ENCODE peak calls at places on chromosomes 12 and 14, in four cellular contexts. F is Panc1, Y is HepG2, D is K562. J is an unnamed sample.
A peak's percentile ranks its signal among the peaks of the same experiment; 100 is the strongest.

GRCh38 chr12:114812858-114813761 is 129.1 kb upstream of the TBX3 start:
- DNase-seq in F (peak; percentile 7), Y (peak; percentile 75), D (no peak), J (no peak)

GRCh38 chr12:108517288-108518100 is 2.4 kb downstream of the FICD start:
- DNase-seq in F (no peak), D (no peak), Y (no peak), J (no peak)

GRCh38 chr12:123180171-123180570 is 29.3 kb upstream of the PITPNM2 start:
- DNase-seq in F (no peak), Y (no peak), D (no peak), J (no peak)

GRCh38 chr14:68468437-68469207 is 324.2 kb downstream of the ZFP36L1 start:
- DNase-seq in F (no peak), Y (no peak), D (no peak), J (no peak)

GRCh38 chr12:14473707-14474287 is 93.9 kb downstream of the PLBD1 start:
- DNase-seq in D (peak; percentile 4), Y (peak; percentile 1), F (no peak), J (peak; percentile 3)

GRCh38 chr14:103832046-103832445 is 15.3 kb downstream of the PPP1R13B start:
- DNase-seq in D (no peak), F (no peak), Y (no peak), J (no peak)

GRCh38 chr12:60201891-60202290 is 606.1 kb downstream of the SLC16A7 start:
- DNase-seq in Y (no peak), D (no peak), F (no peak), J (no peak)

GRCh38 chr14:31420013-31420318 is 384 bp downstream of the HEATR5A start:
- DNase-seq in D (peak; percentile 66), F (no peak), Y (peak; percentile 90), J (no peak)

GRCh38 chr12:131604146-131604844 is 106.6 kb upstream of the SFSWAP start:
- DNase-seq in F (no peak), Y (no peak), D (peak; percentile 31), J (no peak)

GRCh38 chr12:132328282-132329029 is 933 bp downstream of the GALNT9 start:
- DNase-seq in Y (no peak), D (no peak), F (no peak), J (no peak)

DNA sequence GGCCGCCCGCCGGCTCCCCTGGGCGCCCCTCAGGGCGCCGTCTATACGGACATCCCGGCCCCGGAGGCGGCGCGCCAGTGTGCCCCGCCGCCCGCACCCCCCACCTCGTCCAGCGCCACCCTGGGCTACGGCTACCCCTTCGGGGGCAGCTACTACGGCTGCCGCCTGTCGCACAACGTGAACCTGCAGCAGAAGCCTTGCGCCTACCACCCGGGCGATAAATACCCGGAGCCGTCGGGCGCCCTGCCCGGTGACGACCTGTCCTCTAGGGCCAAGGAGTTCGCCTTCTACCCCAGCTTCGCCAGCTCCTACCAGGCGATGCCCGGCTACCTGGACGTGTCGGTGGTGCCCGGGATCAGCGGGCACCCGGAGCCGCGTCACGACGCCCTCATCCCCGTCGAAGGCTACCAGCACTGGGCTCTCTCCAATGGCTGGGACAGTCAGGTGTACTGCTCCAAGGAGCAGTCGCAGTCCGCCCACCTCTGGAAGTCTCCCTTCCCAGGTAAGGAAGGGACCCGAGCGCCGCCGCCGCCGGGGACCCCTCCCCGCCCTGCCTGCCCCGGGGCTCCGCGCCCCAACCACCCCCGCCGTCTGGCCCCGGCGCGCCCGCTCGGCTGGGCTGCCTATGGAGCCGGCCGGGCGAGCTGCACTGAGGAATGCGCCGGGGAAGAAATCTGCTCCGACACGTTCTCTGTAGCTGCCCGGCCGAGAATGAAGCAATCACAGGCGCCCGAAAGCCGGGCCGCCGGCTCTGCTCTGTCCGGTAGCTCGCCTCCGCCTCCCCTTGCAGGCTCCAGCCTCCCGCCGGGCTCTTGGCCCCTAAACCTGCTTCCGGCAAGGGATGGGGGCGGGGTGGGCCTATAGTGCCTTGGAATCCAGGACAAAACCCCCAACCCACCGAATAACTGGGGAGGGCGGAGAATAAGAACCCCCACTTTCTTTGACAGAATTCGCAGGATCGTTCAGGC is 794 bp downstream of the HOXC13 start:
- DNase-seq in Y (peak; percentile 24), D (no peak), F (no peak), J (no peak)
- TF ChIP-seq TCF7L2 in Y (no peak), D (no peak), F (no peak), J (no peak)

DNA sequence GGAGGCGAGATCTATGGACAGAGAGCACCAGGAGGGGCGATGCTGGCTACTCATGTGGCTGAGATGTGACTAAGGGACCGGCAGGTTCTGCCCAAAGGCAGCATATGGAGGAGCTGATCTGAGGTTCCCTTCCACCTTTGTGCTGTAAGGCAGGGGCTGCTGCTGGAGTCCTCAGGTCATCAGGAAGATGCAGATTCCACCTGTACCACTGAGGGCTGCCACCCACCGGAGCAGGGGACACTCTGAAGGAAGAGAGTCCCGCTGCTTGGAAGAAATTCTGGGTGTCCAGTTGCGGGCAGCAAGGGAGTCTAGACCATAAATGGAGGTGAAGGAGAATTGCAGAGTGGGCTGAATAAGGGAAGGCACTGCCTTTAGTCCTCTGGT is 55.3 kb downstream of the PLEKHG3 start:
- DNase-seq in D (no peak), Y (no peak), F (no peak), J (no peak)
- H3K4me1 ChIP-seq in D (peaks cover 12% of the 10 kb centered on the region), Y (peaks cover 28% of the 10 kb centered on the region), F (peaks cover 3% of the 10 kb centered on the region), J (peaks cover 43% of the 10 kb centered on the region)

GRCh38 chr12:76921072-76921471 is 42.3 kb upstream of the CSRP2 start:
- DNase-seq in D (no peak), F (no peak), Y (no peak), J (no peak)

GRCh38 chr12:76921891-76922664 is 43.3 kb upstream of the CSRP2 start:
- DNase-seq in F (no peak), Y (no peak), D (no peak), J (no peak)

GRCh38 chr12:76922821-76923315 is 44.0 kb upstream of the CSRP2 start:
- DNase-seq in F (no peak), D (no peak), Y (no peak), J (no peak)

GRCh38 chr12:76919388-76920181 is 40.8 kb upstream of the CSRP2 start:
- DNase-seq in D (no peak), Y (no peak), F (no peak), J (no peak)

GRCh38 chr12:76920182-76921014 is 41.6 kb upstream of the CSRP2 start:
- DNase-seq in F (no peak), Y (no peak), D (no peak), J (no peak)
- TF ChIP-seq TCF7L2 in F (no peak), Y (no peak), D (no peak), J (no peak)

GRCh38 chr14:22565391-22565945 is 23.6 kb downstream of the DAD1 start:
- DNase-seq in Y (no peak), D (no peak), F (no peak), J (no peak)

GRCh38 chr14:22561366-22561660 is 27.7 kb downstream of the DAD1 start:
- DNase-seq in F (no peak), Y (no peak), D (no peak), J (no peak)

GRCh38 chr14:22561661-22562579 is 27.1 kb downstream of the DAD1 start:
- DNase-seq in D (peak; percentile 59), F (no peak), Y (peak; percentile 60), J (no peak)

GRCh38 chr14:22564463-22564862 is 24.6 kb downstream of the DAD1 start:
- DNase-seq in D (no peak), F (no peak), Y (no peak), J (no peak)

GRCh38 chr14:22563987-22564386 is 25.0 kb downstream of the DAD1 start:
- DNase-seq in Y (no peak), F (no peak), D (no peak), J (no peak)
- H3K4me1 ChIP-seq in Y (peaks cover 40% of the 10 kb centered on the region), F (no peaks in the 10 kb centered on the region), D (peaks cover 24% of the 10 kb centered on the region), J (peaks cover 11% of the 10 kb centered on the region)

J was measured in HCT116.